ENCODE peak calls at places on chromosomes 5 and 9, in four cellular contexts. Q is K562, M is stomach, R is BE2C. K is an unnamed sample.

GRCh38 chr5:82641362-82641988 is 363.3 kb upstream of the RPS23 start:
- DNase-seq in R (peak; percentile 69), Q (peak; percentile 27), M (peak; percentile 76), K (peak; percentile 78)

GRCh38 chr9:129505270-129505881 is 115.5 kb downstream of the C9orf50 start:
- DNase-seq in Q (no peak), M (no peak), R (no peak), K (no peak)

GRCh38 chr9:22237497-22238363 is 208.9 kb upstream of the DMRTA1 start:
- DNase-seq in M (no peak), R (no peak), Q (no peak), K (no peak)

GRCh38 chr9:120413121-120414048 is 166.6 kb downstream of the CDK5RAP2 start:
- DNase-seq in R (no peak), Q (no peak), M (no peak), K (no peak)

GRCh38 chr5:90696148-90696547 is 137.6 kb downstream of the ADGRV1 start:
- DNase-seq in R (no peak), Q (no peak), M (no peak), K (no peak)

GRCh38 chr9:131641618-131642495 is 96.5 kb downstream of the PRRT1B start:
- DNase-seq in M (no peak), Q (no peak), R (no peak), K (no peak)

GRCh38 chr5:95715799-95716461 is 15.2 kb upstream of the RHOBTB3 start:
- DNase-seq in M (no peak), Q (no peak), R (no peak), K (no peak)

GRCh38 chr5:104947061-104947460 is 1384.5 kb upstream of the NUDT12 start:
- DNase-seq in Q (no peak), M (no peak), R (no peak), K (no peak)

GRCh38 chr5:14737309-14737708 is 72.8 kb downstream of the OTULIN start:
- DNase-seq in R (no peak), Q (no peak), M (no peak), K (no peak)

GRCh38 chr9:85212887-85213286 is 528.9 kb downstream of the AGTPBP1 start:
- DNase-seq in Q (no peak), M (no peak), R (no peak), K (no peak)

GRCh38 chr5:141506381-141507155 is 17.7 kb downstream of the PCDHGC5 start:
- DNase-seq in R (no peak), M (no peak), Q (no peak), K (no peak)
- H3K4me3 ChIP-seq in R (no peak overlapping the region), M (no peak overlapping the region), Q (no peak overlapping the region), K (no peak overlapping the region)

GRCh38 chr5:80245986-80246781 is 9.7 kb downstream of the SERINC5 start:
- DNase-seq in R (no peak), Q (no peak), M (no peak), K (no peak)
- H3K4me3 ChIP-seq in R (no peak overlapping the region), Q (no peak overlapping the region), M (no peak overlapping the region), K (no peak overlapping the region)

GRCh38 chr5:132778856-132779255 is 1.8 kb upstream of the SEPTIN8 start:
- DNase-seq in R (no peak), M (no peak), Q (no peak), K (no peak)

GRCh38 chr5:132776932-132777208 is 169 bp downstream of the SEPTIN8 start:
- DNase-seq in Q (no peak), M (no peak), R (no peak), K (no peak)

GRCh38 chr5:132776077-132776931 is 735 bp downstream of the SEPTIN8 start:
- DNase-seq in M (no peak), R (peak; percentile 83), Q (peak; percentile 62), K (no peak)

GRCh38 chr5:132777209-132778069 is at the start of gene SEPTIN8:
- DNase-seq in M (peak; percentile 55), Q (peak; percentile 87), R (peak; percentile 67), K (no peak)

DNA sequence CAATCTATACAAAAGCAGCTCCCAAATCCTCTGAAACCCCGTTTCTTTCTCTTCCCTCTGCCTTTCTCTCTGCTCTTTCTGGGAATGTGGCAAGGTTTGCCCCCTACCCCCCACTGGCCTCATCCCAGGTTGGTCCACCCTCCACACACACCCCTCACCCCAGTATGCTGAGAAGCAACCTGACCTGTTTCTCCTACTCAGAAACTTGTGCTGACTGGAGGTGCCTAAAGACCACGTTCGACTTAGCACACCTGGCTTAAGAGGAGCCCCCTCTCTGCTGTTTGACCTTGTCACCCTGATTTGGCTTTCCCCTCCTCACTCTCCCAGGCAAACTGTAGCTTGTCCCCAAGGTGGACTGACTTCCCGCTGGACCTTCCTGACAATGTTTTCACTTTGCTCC is 1.1 kb upstream of the SEPTIN8 start:
- DNase-seq in R (no peak), Q (no peak), M (no peak), K (no peak)
- H3K4me3 ChIP-seq in R (no peak overlapping the region), Q (peak overlapping the region; percentile 58), M (peak overlapping the region; percentile 88), K (no peak overlapping the region)

GRCh38 chr9:115305543-115305942 is 187.6 kb upstream of the TNC start:
- DNase-seq in M (no peak), Q (no peak), R (no peak), K (no peak)
- H3K4me3 ChIP-seq in M (no peak overlapping the region), Q (no peak overlapping the region), R (no peak overlapping the region), K (no peak overlapping the region)

DNA sequence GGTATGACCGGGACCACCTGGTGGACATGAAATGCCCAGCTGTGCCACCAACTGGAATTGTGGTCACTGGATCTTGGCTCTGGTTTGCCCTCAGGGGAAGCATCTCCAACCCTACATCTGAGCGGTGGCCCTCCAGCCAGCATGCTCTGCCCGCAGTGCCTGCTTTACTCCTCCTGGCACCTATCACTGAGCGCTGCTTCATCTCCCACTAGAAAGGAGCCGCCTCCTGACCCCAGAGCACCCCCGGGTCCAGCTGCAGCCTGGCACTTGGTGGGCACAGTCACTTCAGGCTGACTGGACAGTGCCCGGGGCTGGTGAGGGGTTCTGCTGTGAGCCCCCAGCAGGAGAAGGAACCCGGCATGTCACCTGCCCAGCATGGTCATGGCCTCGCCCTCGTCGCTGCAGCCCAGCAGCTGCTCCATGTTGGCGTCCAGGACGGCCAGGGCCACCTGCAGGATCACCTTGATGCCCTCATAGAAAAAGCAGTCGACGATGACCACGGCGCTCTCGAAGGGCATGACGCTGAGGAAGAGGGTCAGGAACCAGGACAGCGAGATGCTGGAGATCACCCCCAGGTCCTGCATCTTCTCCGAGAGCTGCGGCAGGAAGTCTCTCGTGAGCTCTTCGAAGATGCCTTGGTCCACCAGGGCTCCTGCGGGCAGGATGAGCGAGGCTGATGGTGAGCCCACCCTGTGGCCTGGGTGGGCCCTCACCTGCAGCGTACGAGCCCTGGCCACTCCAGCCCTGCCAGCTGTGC is 16.1 kb upstream of the MRNIP start:
- DNase-seq in Q (no peak), R (no peak), M (no peak), K (no peak)
- H3K4me3 ChIP-seq in Q (no peak overlapping the region), R (no peak overlapping the region), M (no peak overlapping the region), K (no peak overlapping the region)

DNA sequence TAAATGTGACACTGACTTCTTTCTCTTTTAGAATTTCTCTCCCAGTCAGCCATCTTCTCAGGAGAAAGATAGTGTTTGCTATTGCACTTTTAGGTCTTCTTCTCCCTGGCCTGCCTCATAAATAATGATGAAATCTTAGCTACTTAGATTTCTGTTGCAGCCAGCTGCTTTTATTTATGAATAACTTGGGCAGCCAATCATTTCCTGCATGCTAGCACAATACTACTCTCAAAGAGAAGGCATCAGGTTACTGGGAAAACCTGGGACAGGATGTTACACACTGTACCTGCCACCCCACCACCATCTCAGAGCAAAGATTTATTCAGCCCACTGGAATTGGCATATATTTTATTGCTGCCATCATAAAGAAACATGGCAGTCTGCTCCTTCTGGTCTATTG is 266.6 kb downstream of the PRELID2 start:
- DNase-seq in M (no peak), Q (no peak), R (no peak), K (no peak)
- H3K4me3 ChIP-seq in M (no peak overlapping the region), Q (no peak overlapping the region), R (no peak overlapping the region), K (no peak overlapping the region)

GRCh38 chr5:32014345-32014744 is 159.8 kb downstream of the GOLPH3 start:
- DNase-seq in R (no peak), M (no peak), Q (no peak), K (no peak)
- H3K4me3 ChIP-seq in R (no peak overlapping the region), M (no peak overlapping the region), Q (no peak overlapping the region), K (no peak overlapping the region)

DNA sequence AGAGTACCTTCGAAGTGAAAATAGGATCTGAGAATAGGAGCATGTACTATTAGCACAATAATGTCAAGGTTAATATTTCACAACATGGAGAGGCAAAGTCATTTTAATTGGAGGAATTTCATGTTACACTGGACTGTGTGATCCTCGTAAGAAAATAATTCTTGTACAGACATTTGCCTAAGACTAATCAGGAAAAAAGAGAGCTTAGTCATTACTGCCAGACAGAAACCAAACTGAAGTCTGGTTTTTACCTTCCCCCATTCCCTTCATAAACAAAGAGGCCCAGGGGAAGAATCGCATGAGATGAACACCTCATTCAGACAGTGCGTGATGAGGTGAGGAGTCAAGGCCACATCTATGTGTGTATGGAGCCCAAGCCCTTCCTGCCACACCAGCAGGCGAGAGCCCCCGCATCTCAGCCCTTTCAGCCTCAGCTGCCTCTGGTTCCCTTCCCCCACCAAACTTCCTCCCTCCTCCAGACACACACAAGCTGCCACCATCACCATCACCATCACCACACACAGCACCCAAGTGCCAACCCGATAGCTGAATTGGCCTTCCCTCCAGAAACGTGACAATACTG is 135.8 kb upstream of the ABCA1 start:
- DNase-seq in M (no peak), Q (no peak), R (no peak), K (no peak)
- H3K4me3 ChIP-seq in M (no peak overlapping the region), Q (no peak overlapping the region), R (peak overlapping the region; percentile 1), K (no peak overlapping the region)

K was measured in lung.